ENCODE peak calls at places on chromosomes 3 and 15, in five cellular contexts. O, A, B, X and L are unnamed samples.
A peak's percentile ranks its signal among the peaks of the same experiment; 100 is the strongest.

GRCh38 chr3:54969652-54970051 is 41.8 kb upstream of the LRTM1 start:
- DNase-seq in O (no peak), A (no peak), B (no peak), X (no peak), L (no peak)

GRCh38 chr3:129890125-129890524 is 3.4 kb downstream of the TMCC1 start:
- DNase-seq in O (no peak), A (no peak), B (peak; percentile 12), X (no peak), L (no peak)

GRCh38 chr3:117628896-117629295 is 919.3 kb downstream of the TUSC7 start:
- DNase-seq in O (no peak), A (peak; percentile 85), B (no peak), X (no peak), L (peak; percentile 64)

GRCh38 chr3:17075358-17075757 is 190.6 kb downstream of the PLCL2 start:
- DNase-seq in O (no peak), A (no peak), B (no peak), X (no peak), L (no peak)

GRCh38 chr15:89399390-89400120 is 64.9 kb upstream of the POLG start:
- DNase-seq in O (no peak), A (peak; percentile 6), B (peak; percentile 63), X (no peak), L (no peak)

GRCh38 chr3:12489832-12490231 is 5.6 kb downstream of the TSEN2 start:
- DNase-seq in O (no peak), A (peak; percentile 35), B (no peak), X (no peak), L (no peak)

GRCh38 chr15:63288778-63289378 is 11.5 kb downstream of the APH1B start:
- DNase-seq in O (no peak), A (peak; percentile 69), B (no peak), X (no peak), L (peak; percentile 67)

GRCh38 chr3:13495921-13496723 is 16.0 kb downstream of the HDAC11 start:
- DNase-seq in O (peak; percentile 73), A (peak; percentile 85), B (peak; percentile 84), X (peak; percentile 77), L (peak; percentile 80)

GRCh38 chr3:115398481-115398880 is 224.8 kb upstream of the GAP43 start:
- DNase-seq in O (no peak), A (no peak), B (no peak), X (no peak), L (no peak)

GRCh38 chr3:135097276-135097946 is 302.4 kb downstream of the EPHB1 start:
- DNase-seq in O (no peak), A (no peak), B (no peak), X (no peak), L (no peak)

GRCh38 chr3:184696643-184697042 is 15.2 kb downstream of the MAGEF1 start:
- DNase-seq in O (no peak), A (no peak), B (no peak), X (peak; percentile 63), L (peak; percentile 49)

GRCh38 chr15:100042558-100042957 is 299.2 kb downstream of the ADAMTS17 start:
- DNase-seq in O (no peak), A (peak; percentile 20), B (no peak), X (no peak), L (peak; percentile 30)

GRCh38 chr3:16840111-16840444 is 44.7 kb upstream of the PLCL2 start:
- DNase-seq in O (no peak), A (peak; percentile 7), B (no peak), X (no peak), L (no peak)

GRCh38 chr3:126448893-126449180 is 26.9 kb downstream of the ZXDC start:
- DNase-seq in O (no peak), A (no peak), B (no peak), X (no peak), L (no peak)

GRCh38 chr3:76570436-76571057 is 469.4 kb upstream of the ROBO2 start:
- DNase-seq in O (no peak), A (peak; percentile 4), B (no peak), X (no peak), L (no peak)
- TF ChIP-seq CTCF in O (peak; percentile 47), A (peak; percentile 58), B (peak; percentile 90), X (peak; percentile 64), L (peak; percentile 54)

GRCh38 chr3:39443530-39443929 is 23.9 kb upstream of the MOBP start:
- DNase-seq in O (no peak), A (no peak), B (no peak), X (no peak), L (no peak)
- TF ChIP-seq CTCF in O (no peak), A (peak; percentile 16), B (no peak), X (no peak), L (no peak)

GRCh38 chr3:52649461-52650210 is 36.1 kb downstream of the PBRM1 start:
- DNase-seq in O (peak; percentile 28), A (peak; percentile 64), B (no peak), X (no peak), L (no peak)
- TF ChIP-seq CTCF in O (no peak), A (no peak), B (no peak), X (no peak), L (no peak)

DNA sequence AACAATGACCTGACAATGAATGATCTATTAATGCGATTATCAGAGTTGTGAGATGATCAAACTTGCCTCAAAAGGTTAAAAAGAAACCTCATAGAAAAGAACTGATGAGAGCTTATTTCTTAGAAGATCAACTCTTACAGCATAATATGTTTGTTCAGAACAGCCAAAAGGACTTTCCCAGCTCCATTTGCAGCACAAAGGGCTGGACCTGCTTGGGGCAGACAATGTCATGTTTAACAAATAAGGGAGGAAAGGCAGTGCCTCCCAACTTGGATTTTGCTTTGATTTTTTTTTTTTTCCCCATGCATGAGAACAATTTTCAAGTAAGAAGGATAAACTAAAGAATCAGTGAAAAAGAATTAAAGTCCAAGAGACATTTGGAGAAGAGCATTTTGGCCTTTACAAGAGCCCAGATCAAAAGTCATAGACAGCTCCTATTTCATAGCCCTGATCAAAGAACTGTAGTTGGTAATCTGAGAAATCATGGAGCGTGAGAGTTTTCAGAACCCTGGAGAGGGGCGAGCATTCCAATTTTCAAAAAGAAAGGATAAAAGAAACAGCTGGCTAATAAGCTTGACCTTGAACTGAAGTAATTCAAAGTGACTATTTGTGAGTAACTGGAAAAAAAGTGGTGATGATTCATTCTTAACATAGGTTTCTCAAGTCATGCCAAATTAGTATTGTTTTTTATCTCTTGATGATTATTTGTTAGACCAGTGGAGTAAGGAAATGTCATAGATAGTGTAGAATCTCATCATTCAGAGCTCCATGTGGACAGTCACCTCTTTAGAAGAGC is 136.0 kb upstream of the CFAP20DC start:
- DNase-seq in O (no peak), A (peak; percentile 23), B (no peak), X (no peak), L (peak; percentile 6)
- TF ChIP-seq CTCF in O (no peak), A (no peak), B (no peak), X (no peak), L (no peak)

DNA sequence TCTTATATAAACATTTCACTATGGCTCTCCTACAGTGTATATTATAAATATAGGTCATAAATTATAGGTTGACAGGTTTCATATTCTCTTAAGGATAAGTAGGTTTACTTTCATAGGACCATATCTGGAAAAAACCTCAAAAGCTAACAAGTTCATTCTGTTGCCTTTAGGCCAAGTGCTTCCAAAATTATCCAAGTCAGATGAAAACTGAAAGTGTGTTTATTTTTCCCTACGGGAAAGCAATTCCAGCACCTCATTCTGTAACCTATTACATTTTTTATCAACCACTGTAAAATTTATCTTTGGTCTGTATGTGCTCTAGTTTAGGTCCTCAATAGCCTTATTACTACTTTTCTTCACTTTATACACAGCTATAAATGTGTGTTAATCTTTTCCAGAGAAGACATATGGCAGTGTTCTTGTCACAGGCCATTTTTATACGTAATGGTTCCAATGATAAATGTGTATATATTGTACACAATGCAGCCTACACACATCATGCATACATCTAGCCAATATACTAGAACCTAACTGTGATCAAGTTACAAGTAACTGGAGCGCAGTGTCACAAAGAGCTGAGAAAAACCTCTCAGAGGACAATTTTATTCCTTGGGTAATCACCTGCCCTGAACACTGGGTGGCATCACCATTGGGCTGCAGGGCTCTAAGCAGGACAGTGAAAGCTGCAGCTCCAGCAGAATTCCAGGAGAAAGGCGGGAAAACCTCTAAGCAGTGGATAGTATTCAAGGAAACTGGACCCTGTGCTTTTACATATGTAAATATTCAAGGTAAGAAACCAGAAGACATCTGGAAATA is 251.3 kb downstream of the CTNNB1 start:
- DNase-seq in O (no peak), A (no peak), B (peak; percentile 4), X (no peak), L (no peak)
- TF ChIP-seq CTCF in O (peak; percentile 31), A (no peak), B (no peak), X (no peak), L (no peak)

DNA sequence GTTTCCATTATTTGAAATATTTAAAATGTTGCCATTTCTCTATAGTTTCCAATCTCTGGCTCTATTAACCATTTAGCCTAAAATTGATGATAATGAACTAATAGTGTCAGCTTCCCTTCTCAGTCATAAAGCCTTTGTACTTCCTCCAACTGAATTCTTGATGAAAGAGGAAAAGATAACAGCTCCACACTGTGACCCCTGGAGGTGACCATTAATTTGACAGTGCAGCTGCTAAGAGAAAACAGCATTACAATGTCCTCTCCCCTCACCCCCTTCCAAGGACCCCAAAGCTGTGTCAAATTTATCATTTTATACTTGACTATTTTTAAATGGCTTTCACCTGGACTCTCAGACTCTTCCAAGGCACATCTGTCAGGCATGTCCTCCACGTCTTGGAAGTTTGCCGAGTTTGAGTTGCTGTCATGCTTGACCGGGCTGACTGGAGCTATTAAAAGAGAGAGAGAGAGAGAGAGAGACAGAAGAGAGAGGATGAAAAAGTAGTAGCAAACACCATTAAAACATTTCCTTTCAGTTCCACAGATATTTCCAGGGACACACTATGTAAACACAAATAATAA is 236.5 kb downstream of the WDR72 start:
- DNase-seq in O (no peak), A (no peak), B (no peak), X (no peak), L (peak; percentile 1)
- TF ChIP-seq CTCF in O (no peak), A (no peak), B (no peak), X (no peak), L (no peak)

GRCh38 chr3:26484140-26484539 is 138.4 kb upstream of the LRRC3B start:
- DNase-seq in O (no peak), A (no peak), B (peak; percentile 25), X (no peak), L (peak; percentile 42)
- TF ChIP-seq CTCF in O (no peak), A (no peak), B (peak; percentile 41), X (no peak), L (peak; percentile 33)

GRCh38 chr3:98185180-98185579 is 18.7 kb downstream of the OR5H15 start:
- DNase-seq in O (no peak), A (no peak), B (no peak), X (no peak), L (peak; percentile 18)

DNA sequence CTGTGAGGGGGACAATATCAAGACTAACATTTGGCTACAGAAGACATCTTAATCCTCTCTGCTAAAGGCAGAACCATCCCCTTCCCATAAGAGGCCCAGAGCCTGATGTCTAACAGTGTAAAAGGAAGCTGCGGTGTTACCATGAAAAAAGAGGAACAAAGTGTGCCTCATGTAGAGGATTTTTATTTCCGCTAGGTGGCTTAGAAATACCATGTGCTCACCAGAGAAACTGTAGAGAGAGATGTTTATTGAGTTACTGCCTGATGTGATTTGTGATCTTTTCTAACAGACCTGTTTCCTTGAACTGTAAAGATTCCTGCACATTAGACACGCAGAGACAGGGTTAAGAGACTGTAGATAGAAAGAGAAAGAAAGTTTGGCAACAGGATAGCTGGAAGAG is 22.1 kb downstream of the OR5H15 start:
- DNase-seq in O (no peak), A (no peak), B (no peak), X (no peak), L (peak; percentile 29)
- TF ChIP-seq CTCF in O (peak; percentile 4), A (peak; percentile 12), B (peak; percentile 41), X (peak; percentile 15), L (peak; percentile 34)